ENCODE peak calls at places on chromosome 15, in ten cellular contexts. L is left ventricle myocardium inferior; Y is thoracic aorta; A is CD4-positive, alpha-beta memory T cell; P is fibroblast of lung; G is upper lobe of right lung; W is MM.1S; E is AG10803; C is effector memory CD4-positive, alpha-beta T cell; X is aorta. N is an unnamed sample.

GRCh38 chr15:72486144-72486543 is 12.0 kb downstream of the ARIH1 start:
- DNase-seq in E (no peak), A (no peak), L (no peak), X (no peak), G (no peak), C (no peak), Y (no peak), P (no peak), W (no peak), N (no peak)

GRCh38 chr15:100919481-100920405 is 586 bp downstream of the LRRK1 start:
- DNase-seq in X (peak; percentile 81), L (no peak), A (no peak), C (no peak), G (peak; percentile 73), E (peak; percentile 27), P (peak; percentile 42), W (peak; percentile 37), Y (no peak), N (peak; percentile 50)

GRCh38 chr15:78620021-78620838 is 566 bp downstream of the CHRNA3 start:
- DNase-seq in X (no peak), C (no peak), G (peak; percentile 58), A (no peak), L (no peak), P (peak; percentile 18), Y (no peak), W (no peak), E (no peak), N (peak; percentile 43)

GRCh38 chr15:50415752-50416404 is 8.3 kb upstream of the USP8 start:
- DNase-seq in P (no peak), C (no peak), Y (no peak), E (peak; percentile 27), G (no peak), A (no peak), L (no peak), X (no peak), W (no peak), N (no peak)

GRCh38 chr15:75347222-75348033 is 589 bp downstream of the NEIL1 start:
- DNase-seq in A (peak; percentile 70), E (no peak), X (peak; percentile 89), P (no peak), G (peak; percentile 87), Y (no peak), C (peak; percentile 30), W (peak; percentile 56), L (peak; percentile 70), N (no peak)

GRCh38 chr15:74158855-74159650 is 14.5 kb upstream of the ISLR start:
- DNase-seq in X (no peak), G (no peak), E (no peak), A (no peak), Y (no peak), W (peak; percentile 17), L (no peak), C (no peak), P (no peak), N (no peak)

GRCh38 chr15:98853593-98854420 is 153.8 kb downstream of the PGPEP1L start:
- DNase-seq in C (no peak), L (no peak), P (no peak), X (no peak), E (peak; percentile 33), A (no peak), G (peak; percentile 67), W (no peak), Y (no peak), N (no peak)

GRCh38 chr15:63402498-63403253 is 21.0 kb upstream of the CA12 start:
- DNase-seq in C (no peak), G (no peak), E (peak; percentile 33), P (peak; percentile 26), A (peak; percentile 34), X (no peak), Y (no peak), L (no peak), W (peak; percentile 18), N (peak; percentile 48)

GRCh38 chr15:65374831-65375401 is 2.9 kb downstream of the IGDCC3 start:
- DNase-seq in C (no peak), L (no peak), G (peak; percentile 54), A (no peak), Y (no peak), X (peak; percentile 50), P (peak; percentile 25), W (no peak), E (peak; percentile 27), N (no peak)

GRCh38 chr15:77425104-77425503 is 4.4 kb downstream of the HMG20A start:
- DNase-seq in Y (no peak), E (no peak), W (no peak), P (no peak), L (no peak), X (no peak), A (no peak), G (no peak), C (no peak), N (no peak)

GRCh38 chr15:101009176-101009575 is 90.0 kb downstream of the LRRK1 start:
- DNase-seq in C (no peak), Y (no peak), E (no peak), W (no peak), L (no peak), A (no peak), G (no peak), X (no peak), P (no peak), N (no peak)

DNA sequence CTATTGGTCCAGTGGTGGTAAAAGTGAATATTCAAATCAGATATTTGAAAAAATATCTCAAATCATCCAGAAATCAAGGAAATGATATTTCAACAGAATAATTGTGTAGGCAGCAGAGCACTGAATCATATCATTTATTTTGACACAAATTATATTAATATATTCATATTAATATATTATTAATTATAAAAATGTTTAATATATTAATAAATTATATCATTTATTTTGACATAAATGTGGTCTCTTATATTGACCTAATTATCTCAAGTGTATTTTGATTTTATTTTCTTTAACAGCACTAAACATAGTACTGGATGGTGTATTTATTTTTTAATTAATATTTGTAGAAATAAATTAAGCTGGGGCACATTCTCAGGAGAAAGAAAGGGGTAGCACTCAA is 257.7 kb upstream of the THBS1 start:
- DNase-seq in X (no peak), C (no peak), W (no peak), A (no peak), L (no peak), P (no peak), G (no peak), Y (no peak), E (no peak), N (no peak)
- H3K4me3 ChIP-seq in X (no peak overlapping the region), C (no peak overlapping the region), W (no peak overlapping the region), A (no peak overlapping the region), L (no peak overlapping the region), P (no peak overlapping the region), G (no peak overlapping the region), Y (no peak overlapping the region), E (no peak overlapping the region), N (no peak overlapping the region)

GRCh38 chr15:58330836-58331561 is 100.8 kb upstream of the LIPC start:
- DNase-seq in X (no peak), Y (no peak), P (no peak), E (no peak), W (no peak), A (no peak), G (no peak), C (no peak), L (no peak), N (no peak)
- H3K4me3 ChIP-seq in X (no peak overlapping the region), Y (peak overlapping the region; percentile 49), P (no peak overlapping the region), E (peak overlapping the region; percentile 7), W (no peak overlapping the region), A (no peak overlapping the region), G (no peak overlapping the region), C (no peak overlapping the region), L (peak overlapping the region; percentile 29), N (no peak overlapping the region)

GRCh38 chr15:31266712-31267111 is 59.9 kb upstream of the KLF13 start:
- DNase-seq in A (no peak), G (no peak), E (no peak), P (no peak), L (no peak), Y (no peak), W (peak; percentile 72), X (no peak), C (no peak), N (peak; percentile 39)

GRCh38 chr15:31265871-31266711 is 60.5 kb upstream of the KLF13 start:
- DNase-seq in C (peak; percentile 29), G (peak; percentile 64), P (no peak), X (no peak), E (peak; percentile 51), A (peak; percentile 79), Y (no peak), L (peak; percentile 43), W (peak; percentile 97), N (peak; percentile 34)

GRCh38 chr15:31264534-31265089 is 62.0 kb upstream of the KLF13 start:
- DNase-seq in E (no peak), P (no peak), W (no peak), X (no peak), L (peak; percentile 1), Y (no peak), G (peak; percentile 49), C (no peak), A (no peak), N (no peak)

GRCh38 chr15:31263751-31264533 is 62.7 kb upstream of the KLF13 start:
- DNase-seq in A (peak; percentile 78), X (peak; percentile 83), G (peak; percentile 91), L (peak; percentile 78), W (peak; percentile 93), P (no peak), Y (no peak), E (no peak), C (peak; percentile 57), N (no peak)

DNA sequence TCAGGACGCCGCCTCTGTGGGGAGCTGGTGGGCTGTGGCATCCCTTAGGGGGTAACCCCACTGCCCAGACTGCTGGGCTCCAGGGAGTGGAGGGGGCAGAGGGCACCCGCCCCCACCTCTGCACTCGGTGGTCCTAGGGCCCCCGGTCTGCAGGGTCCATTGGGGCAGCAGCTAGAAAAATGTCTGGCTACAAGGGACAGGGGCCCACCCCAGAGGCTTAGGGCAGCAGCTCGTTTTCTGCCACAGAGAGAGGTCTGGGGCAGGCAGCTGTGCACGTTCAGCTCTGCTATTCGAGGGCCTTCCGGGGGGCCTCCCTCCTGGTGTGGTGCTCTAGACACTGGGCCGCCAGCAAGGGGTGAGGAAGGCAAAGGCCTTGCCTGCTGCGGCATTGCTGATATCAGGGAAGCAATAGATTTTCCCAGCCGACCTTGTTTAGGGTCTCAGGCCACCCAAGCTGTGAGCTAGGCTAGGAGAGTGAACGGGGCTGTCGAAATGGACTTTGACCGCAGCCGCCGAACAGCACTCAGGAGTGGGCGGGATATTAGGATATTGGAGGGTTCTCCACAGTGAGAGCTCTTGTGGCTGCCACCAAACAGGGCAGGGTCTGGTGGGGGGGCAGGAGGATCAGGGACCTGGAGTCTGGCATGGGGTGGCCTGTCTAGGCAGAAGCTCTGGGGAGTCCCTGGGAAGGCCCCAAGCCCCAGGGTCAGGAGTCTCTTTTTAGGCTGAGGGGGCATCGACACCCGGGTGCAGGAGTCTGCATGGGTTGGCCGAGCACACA is 61.4 kb upstream of the KLF13 start:
- DNase-seq in W (no peak), X (no peak), L (peak; percentile 9), C (no peak), Y (no peak), A (no peak), P (no peak), E (no peak), G (peak; percentile 71), N (peak; percentile 40)
- H3K4me3 ChIP-seq in W (no peak overlapping the region), X (no peak overlapping the region), L (no peak overlapping the region), C (peak overlapping the region; percentile 3), Y (no peak overlapping the region), A (no peak overlapping the region), P (no peak overlapping the region), E (no peak overlapping the region), G (no peak overlapping the region), N (no peak overlapping the region)

DNA sequence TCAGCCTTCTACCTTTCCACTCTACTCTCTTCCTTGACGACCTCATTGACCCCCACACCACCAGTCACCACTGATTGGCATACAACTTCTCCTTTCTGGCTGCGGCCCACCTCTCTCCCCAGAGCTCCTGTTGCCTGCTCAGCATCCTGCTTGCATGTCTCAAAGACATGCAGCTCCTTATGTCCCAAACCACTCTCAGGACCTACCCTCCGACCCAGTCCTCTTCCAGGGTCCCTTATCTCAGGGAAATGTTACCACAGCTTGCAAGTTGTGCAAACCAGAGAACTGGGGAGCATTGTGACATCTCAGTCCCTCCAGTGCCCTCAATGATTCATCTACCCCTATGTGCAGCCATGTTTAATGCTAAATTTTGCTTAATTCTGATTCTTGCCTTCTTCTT is 49.9 kb downstream of the TRPM1 start:
- DNase-seq in X (no peak), E (no peak), L (no peak), W (no peak), A (no peak), Y (no peak), C (no peak), P (no peak), G (no peak), N (no peak)
- H3K4me3 ChIP-seq in X (no peak overlapping the region), E (no peak overlapping the region), L (no peak overlapping the region), W (no peak overlapping the region), A (no peak overlapping the region), Y (no peak overlapping the region), C (no peak overlapping the region), P (no peak overlapping the region), G (no peak overlapping the region), N (no peak overlapping the region)

N was measured in SJSA1.